ENCODE peak calls at places on chromosomes 7 and 10, in six cellular contexts. P is central memory CD4-positive, alpha-beta T cell; X is left ventricle myocardium inferior; E is A549; F is posterior cingulate gyrus; C is HEK293T. Y is an unnamed sample.

GRCh38 chr7:47438411-47439029 is 143.4 kb downstream of the TNS3 start:
- DNase-seq in E (no peak), F (no peak), X (no peak), C (no peak), P (no peak), Y (no peak)

GRCh38 chr7:142811154-142811737 is 40.5 kb downstream of the PRSS2 start:
- DNase-seq in C (peak), P (peak), X (no peak), E (peak), F (no peak), Y (peak)

GRCh38 chr7:16991551-16991950 is 109.8 kb upstream of the AGR3 start:
- DNase-seq in C (no peak), E (no peak), X (no peak), P (no peak), F (no peak), Y (peak)

GRCh38 chr10:14219411-14219810 is 111.3 kb downstream of the FRMD4A start:
- DNase-seq in E (no peak), P (no peak), C (no peak), F (no peak), X (no peak), Y (no peak)

GRCh38 chr10:124647421-124648130 is 96.6 kb downstream of the FAM53B start:
- DNase-seq in C (no peak), E (peak), F (no peak), X (peak), P (peak), Y (peak)

GRCh38 chr10:24382596-24382978 is 173.6 kb downstream of the KIAA1217 start:
- DNase-seq in F (no peak), X (no peak), C (no peak), P (no peak), E (no peak), Y (no peak)

GRCh38 chr10:4061441-4061951 is 276.5 kb upstream of the KLF6 start:
- DNase-seq in X (peak), F (no peak), E (no peak), C (no peak), P (peak), Y (no peak)

GRCh38 chr10:129093641-129094040 is 373.4 kb upstream of the MGMT start:
- DNase-seq in E (no peak), F (no peak), X (no peak), P (no peak), C (no peak), Y (no peak)

GRCh38 chr10:119132521-119133345 is 28.8 kb downstream of the DENND10 start:
- DNase-seq in E (no peak), X (no peak), P (no peak), F (peak), C (no peak), Y (no peak)

GRCh38 chr7:132411142-132411541 is 165.1 kb downstream of the PLXNA4 start:
- DNase-seq in P (no peak), C (no peak), X (no peak), E (no peak), F (no peak), Y (no peak)

GRCh38 chr10:114821293-114821914 is at the start of gene FHIP2A:
- DNase-seq in X (peak), F (peak), P (peak), E (peak), C (peak), Y (peak)

GRCh38 chr10:133461841-133462240 is 8.1 kb downstream of the SCART1 start:
- DNase-seq in X (no peak), F (no peak), C (no peak), P (no peak), E (no peak), Y (no peak)

GRCh38 chr10:73413108-73413527 is 740 bp downstream of the ANXA7 start:
- DNase-seq in P (peak), X (no peak), E (peak), F (peak), C (peak), Y (no peak)

GRCh38 chr7:100483101-100483727 is 513 bp upstream of the NYAP1 start:
- DNase-seq in C (peak), E (peak), X (peak), P (peak), F (peak), Y (peak)

GRCh38 chr10:2985729-2986232 is 81.6 kb upstream of the PFKP start:
- DNase-seq in P (no peak), X (no peak), C (no peak), E (peak), F (no peak), Y (no peak)

GRCh38 chr7:87032604-87033003 is 26.9 kb downstream of the ELAPOR2 start:
- DNase-seq in C (no peak), X (no peak), E (no peak), P (no peak), F (no peak), Y (no peak)

GRCh38 chr10:113000876-113001598 is 51.0 kb downstream of the TCF7L2 start:
- DNase-seq in F (no peak), P (no peak), X (peak), E (no peak), C (no peak), Y (no peak)

GRCh38 chr7:29459591-29459990 is 104.0 kb upstream of the PRR15 start:
- DNase-seq in X (no peak), P (no peak), F (no peak), E (no peak), C (no peak), Y (no peak)

Y was measured in cardiac fibroblast.